ENCODE peak calls at places on chromosomes 2 and 18, in nine cellular contexts. One of them, this sample, is unnamed.

GRCh38 chr18:31419457-31419932 is 28.0 kb upstream of the DSG3 start:
- DNase-seq in GDM1: no peak
- DNase-seq in NT2/D1: no peak
- DNase-seq in renal cortical epithelial cell: no peak
- DNase-seq in chondrocyte: no peak
- DNase-seq in endothelial cell of umbilical vein: no peak
- DNase-seq in EL: no peak
- DNase-seq in activated effector memory CD4-positive, alpha-beta T cell treated with Interleukin-2 at 50 U/mL for 16 hours: no peak
- DNase-seq in posterior cingulate gyrus: no peak
- DNase-seq in this sample: no peak

GRCh38 chr2:9412756-9413155 is 10.6 kb downstream of the ITGB1BP1 start:
- DNase-seq in GDM1: no peak
- DNase-seq in NT2/D1: no peak
- DNase-seq in renal cortical epithelial cell: no peak
- DNase-seq in chondrocyte: no peak
- DNase-seq in endothelial cell of umbilical vein: no peak
- DNase-seq in EL: no peak
- DNase-seq in activated effector memory CD4-positive, alpha-beta T cell treated with Interleukin-2 at 50 U/mL for 16 hours: no peak
- DNase-seq in posterior cingulate gyrus: no peak
- DNase-seq in this sample: no peak

GRCh38 chr18:58113337-58113736 is 69.3 kb downstream of the NEDD4L start:
- DNase-seq in GDM1: no peak
- DNase-seq in NT2/D1: no peak
- DNase-seq in renal cortical epithelial cell: no peak
- DNase-seq in chondrocyte: no peak
- DNase-seq in endothelial cell of umbilical vein: no peak
- DNase-seq in EL: no peak
- DNase-seq in activated effector memory CD4-positive, alpha-beta T cell treated with Interleukin-2 at 50 U/mL for 16 hours: no peak
- DNase-seq in posterior cingulate gyrus: no peak
- DNase-seq in this sample: no peak

GRCh38 chr2:237744613-237745249 is 53.8 kb upstream of the RBM44 start:
- DNase-seq in GDM1: peak
- DNase-seq in NT2/D1: peak
- DNase-seq in renal cortical epithelial cell: peak
- DNase-seq in chondrocyte: no peak
- DNase-seq in endothelial cell of umbilical vein: peak
- DNase-seq in EL: peak
- DNase-seq in activated effector memory CD4-positive, alpha-beta T cell treated with Interleukin-2 at 50 U/mL for 16 hours: peak
- DNase-seq in posterior cingulate gyrus: peak
- DNase-seq in this sample: no peak

GRCh38 chr2:158013791-158014190 is 87.9 kb upstream of the UPP2 start:
- DNase-seq in GDM1: no peak
- DNase-seq in NT2/D1: no peak
- DNase-seq in renal cortical epithelial cell: no peak
- DNase-seq in chondrocyte: no peak
- DNase-seq in endothelial cell of umbilical vein: no peak
- DNase-seq in EL: no peak
- DNase-seq in activated effector memory CD4-positive, alpha-beta T cell treated with Interleukin-2 at 50 U/mL for 16 hours: no peak
- DNase-seq in posterior cingulate gyrus: no peak
- DNase-seq in this sample: peak

GRCh38 chr2:8623958-8624591 is 57.8 kb upstream of the ID2 start:
- DNase-seq in GDM1: no peak
- DNase-seq in NT2/D1: no peak
- DNase-seq in renal cortical epithelial cell: no peak
- DNase-seq in chondrocyte: peak
- DNase-seq in endothelial cell of umbilical vein: no peak
- DNase-seq in EL: no peak
- DNase-seq in activated effector memory CD4-positive, alpha-beta T cell treated with Interleukin-2 at 50 U/mL for 16 hours: no peak
- DNase-seq in posterior cingulate gyrus: no peak
- DNase-seq in this sample: no peak

GRCh38 chr2:143954208-143954607 is 565.7 kb downstream of the ZEB2 start:
- DNase-seq in GDM1: no peak
- DNase-seq in NT2/D1: no peak
- DNase-seq in renal cortical epithelial cell: no peak
- DNase-seq in chondrocyte: no peak
- DNase-seq in endothelial cell of umbilical vein: no peak
- DNase-seq in EL: peak
- DNase-seq in activated effector memory CD4-positive, alpha-beta T cell treated with Interleukin-2 at 50 U/mL for 16 hours: no peak
- DNase-seq in posterior cingulate gyrus: no peak
- DNase-seq in this sample: peak

GRCh38 chr2:9336534-9337354 is 86.6 kb downstream of the ITGB1BP1 start:
- DNase-seq in GDM1: no peak
- DNase-seq in NT2/D1: no peak
- DNase-seq in renal cortical epithelial cell: peak
- DNase-seq in chondrocyte: no peak
- DNase-seq in endothelial cell of umbilical vein: peak
- DNase-seq in EL: peak
- DNase-seq in activated effector memory CD4-positive, alpha-beta T cell treated with Interleukin-2 at 50 U/mL for 16 hours: no peak
- DNase-seq in posterior cingulate gyrus: no peak
- DNase-seq in this sample: peak

GRCh38 chr18:420661-421060 is 79.8 kb downstream of the COLEC12 start:
- DNase-seq in GDM1: no peak
- DNase-seq in NT2/D1: no peak
- DNase-seq in renal cortical epithelial cell: no peak
- DNase-seq in chondrocyte: no peak
- DNase-seq in endothelial cell of umbilical vein: no peak
- DNase-seq in EL: no peak
- DNase-seq in activated effector memory CD4-positive, alpha-beta T cell treated with Interleukin-2 at 50 U/mL for 16 hours: no peak
- DNase-seq in posterior cingulate gyrus: no peak
- DNase-seq in this sample: no peak

This sample was measured in foreskin fibroblast.